ENCODE peak calls at places on chromosomes 6 and 20, in nine cellular contexts. C is AG09309, X is AG04450, E is adrenal gland, A is cardiac muscle cell, Z is hepatocyte, T is bronchial epithelial cell, U is tibial nerve, H is left lung. V is an unnamed sample.

GRCh38 chr6:90294989-90295853 is 1.4 kb downstream of the BACH2 start:
- DNase-seq in C (no peak), X (no peak), E (peak), A (peak), Z (peak), T (peak), U (no peak), H (peak), V (peak)

GRCh38 chr6:8548979-8549378 is 113.6 kb upstream of the SLC35B3 start:
- DNase-seq in C (no peak), X (no peak), E (no peak), A (no peak), Z (no peak), T (no peak), U (no peak), H (no peak), V (no peak)

GRCh38 chr6:99846021-99846420 is 148.0 kb downstream of the MCHR2 start:
- DNase-seq in C (no peak), X (no peak), E (no peak), A (no peak), Z (no peak), T (no peak), U (no peak), H (no peak), V (no peak)

GRCh38 chr6:33851959-33852358 is 48.2 kb upstream of the MLN start:
- DNase-seq in C (no peak), X (no peak), E (no peak), A (peak), Z (peak), T (peak), U (no peak), H (no peak), V (no peak)

GRCh38 chr6:148550569-148550968 is 196.3 kb upstream of the UST start:
- DNase-seq in C (no peak), X (no peak), E (no peak), A (no peak), Z (no peak), T (peak), U (no peak), H (no peak), V (no peak)

GRCh38 chr6:41167173-41167963 is 4.5 kb upstream of the TREM2 start:
- DNase-seq in C (no peak), X (no peak), E (no peak), A (peak), Z (peak), T (peak), U (no peak), H (no peak), V (no peak)

GRCh38 chr6:55713411-55713810 is 134.4 kb upstream of the HMGCLL1 start:
- DNase-seq in C (no peak), X (peak), E (no peak), A (no peak), Z (peak), T (peak), U (no peak), H (no peak), V (no peak)

GRCh38 chr6:33929575-33930288 is 125.9 kb upstream of the MLN start:
- DNase-seq in C (no peak), X (no peak), E (no peak), A (no peak), Z (no peak), T (no peak), U (no peak), H (no peak), V (no peak)

GRCh38 chr6:152207915-152208714 is 400.6 kb downstream of the ESR1 start:
- DNase-seq in C (no peak), X (no peak), E (no peak), A (no peak), Z (no peak), T (no peak), U (no peak), H (no peak), V (no peak)

GRCh38 chr6:152209211-152209610 is 401.7 kb downstream of the ESR1 start:
- DNase-seq in C (no peak), X (no peak), E (no peak), A (no peak), Z (no peak), T (peak), U (no peak), H (no peak), V (no peak)

GRCh38 chr6:152204584-152204983 is 397.1 kb downstream of the ESR1 start:
- DNase-seq in C (no peak), X (no peak), E (no peak), A (no peak), Z (no peak), T (no peak), U (no peak), H (no peak), V (no peak)

GRCh38 chr6:152201134-152201533 is 393.7 kb downstream of the ESR1 start:
- DNase-seq in C (no peak), X (no peak), E (no peak), A (no peak), Z (no peak), T (no peak), U (no peak), H (no peak), V (no peak)

DNA sequence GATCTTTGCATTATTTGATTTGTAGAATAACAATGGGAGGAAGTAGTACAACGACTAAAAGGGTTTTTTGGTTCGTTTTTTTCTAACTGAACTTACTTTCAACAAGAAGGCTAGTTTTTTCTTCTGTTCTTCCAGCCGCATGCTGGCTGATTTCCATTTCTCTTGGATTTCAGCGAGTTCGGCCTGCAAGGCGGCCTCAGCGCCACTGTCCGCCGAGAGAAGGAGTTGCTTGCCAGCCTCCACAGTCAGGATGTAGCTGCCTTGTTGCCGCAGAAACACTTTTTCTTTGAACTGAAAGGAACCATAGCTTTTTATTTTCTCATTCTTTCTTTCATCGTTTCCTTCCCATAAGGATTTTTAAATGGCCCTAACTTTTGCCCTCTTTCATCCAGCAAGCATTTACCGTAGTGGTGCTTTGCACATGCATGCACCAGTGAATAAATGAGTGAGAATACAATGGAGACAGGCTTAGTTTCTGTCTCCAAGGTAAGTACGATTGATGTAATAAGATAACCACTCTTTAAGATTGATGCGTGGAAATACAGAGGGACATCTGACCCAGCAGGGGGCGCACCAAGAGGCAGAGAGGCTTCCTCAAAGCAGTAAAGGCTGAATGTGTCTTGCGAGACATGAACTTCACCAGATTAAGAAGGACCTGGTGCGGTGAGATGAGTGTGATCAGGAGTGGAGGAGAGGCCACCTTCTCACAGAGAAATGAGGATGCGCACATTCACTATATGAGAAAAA is 398.8 kb downstream of the ESR1 start:
- DNase-seq in C (no peak), X (no peak), E (no peak), A (peak), Z (peak), T (peak), U (peak), H (no peak), V (no peak)
- TF ChIP-seq CTCF in C (peak), X (peak), E (no peak), A (peak), Z (peak), T (peak), U (no peak), H (peak), V (peak)

GRCh38 chr6:32108727-32109113 is 418 bp downstream of the TNXB start:
- DNase-seq in C (no peak), X (no peak), E (no peak), A (no peak), Z (peak), T (no peak), U (no peak), H (no peak), V (no peak)
- H3K4me3 ChIP-seq in C (no peak), X (no peak), E (no peak), A (no peak), Z (no peak), T (no peak), U (peak), H (peak), V (peak)

GRCh38 chr6:143061597-143062385 is 1.1 kb downstream of the AIG1 start:
- DNase-seq in C (no peak), X (no peak), E (no peak), A (no peak), Z (peak), T (peak), U (no peak), H (no peak), V (no peak)

GRCh38 chr6:143058987-143059386 is 1.7 kb upstream of the AIG1 start:
- DNase-seq in C (no peak), X (no peak), E (no peak), A (no peak), Z (no peak), T (peak), U (no peak), H (no peak), V (no peak)

GRCh38 chr6:143060806-143061596 is at the start of gene AIG1:
- DNase-seq in C (no peak), X (peak), E (peak), A (no peak), Z (peak), T (peak), U (peak), H (no peak), V (no peak)

GRCh38 chr6:143059616-143060353 is 904 bp upstream of the AIG1 start:
- DNase-seq in C (peak), X (peak), E (no peak), A (no peak), Z (peak), T (peak), U (no peak), H (no peak), V (no peak)

DNA sequence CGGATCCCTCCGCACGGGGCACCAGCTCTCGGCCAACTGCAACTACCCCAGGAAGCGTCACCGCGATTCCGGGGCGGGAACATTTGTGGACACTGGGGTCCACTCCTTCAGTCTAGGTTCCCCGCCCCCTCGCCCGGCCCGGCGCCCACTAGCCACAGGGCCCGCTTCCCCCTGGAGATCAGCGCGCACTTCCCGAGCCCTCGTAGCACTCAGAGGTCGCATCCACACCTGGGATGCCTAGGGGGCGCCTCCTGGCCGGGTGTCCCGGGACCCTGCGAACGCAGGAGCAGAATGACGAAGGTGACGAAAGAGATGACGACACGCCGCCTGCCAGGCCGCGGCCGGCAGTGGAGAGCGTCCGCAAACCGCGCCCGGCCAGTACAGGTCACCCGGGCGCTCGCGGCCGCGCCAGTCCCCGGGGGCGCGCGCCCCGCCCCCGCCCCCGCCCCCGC is 309 bp upstream of the AIG1 start:
- DNase-seq in C (peak), X (peak), E (peak), A (peak), Z (peak), T (peak), U (peak), H (peak), V (peak)
- TF ChIP-seq CTCF in C (peak), X (peak), E (no peak), A (peak), Z (peak), T (peak), U (no peak), H (no peak), V (peak)

GRCh38 chr20:58695084-58695722 is 2.6 kb downstream of the NPEPL1 start:
- DNase-seq in C (no peak), X (no peak), E (no peak), A (peak), Z (no peak), T (no peak), U (no peak), H (no peak), V (no peak)

GRCh38 chr20:58691773-58692578 is 624 bp upstream of the NPEPL1 start:
- DNase-seq in C (no peak), X (no peak), E (peak), A (no peak), Z (no peak), T (peak), U (peak), H (no peak), V (peak)

GRCh38 chr20:58694241-58695083 is 1.9 kb downstream of the NPEPL1 start:
- DNase-seq in C (no peak), X (no peak), E (no peak), A (no peak), Z (no peak), T (no peak), U (no peak), H (no peak), V (no peak)

GRCh38 chr20:58692579-58693225 is at the start of gene NPEPL1:
- DNase-seq in C (no peak), X (no peak), E (peak), A (peak), Z (peak), T (peak), U (no peak), H (peak), V (no peak)

GRCh38 chr20:58693226-58694006 is 816 bp downstream of the NPEPL1 start:
- DNase-seq in C (no peak), X (no peak), E (peak), A (peak), Z (no peak), T (no peak), U (no peak), H (peak), V (no peak)
- H3K4me3 ChIP-seq in C (peak), X (peak), E (no peak), A (no peak), Z (no peak), T (peak), U (peak), H (peak), V (peak)

DNA sequence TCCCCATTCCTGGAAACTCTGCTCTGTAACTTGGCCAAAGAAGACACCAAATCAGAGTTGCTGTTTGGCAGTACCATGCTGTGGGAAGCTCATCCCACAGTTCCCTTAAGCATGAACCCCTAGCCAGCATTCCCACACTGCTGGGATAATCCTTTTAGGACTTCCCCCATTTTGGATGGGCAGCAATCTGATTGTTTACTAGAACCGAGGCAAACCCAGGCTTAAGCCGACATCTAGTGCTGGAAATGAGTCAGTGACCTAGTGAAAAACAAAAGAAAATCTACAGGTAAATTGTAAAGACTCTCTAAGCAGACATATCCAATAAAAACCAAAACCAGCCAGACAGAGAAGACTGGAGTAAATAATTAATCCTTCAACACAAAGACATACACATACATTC is 5.2 kb downstream of the DNAH8 start:
- DNase-seq in C (no peak), X (no peak), E (no peak), A (no peak), Z (no peak), T (peak), U (no peak), H (no peak), V (no peak)
- TF ChIP-seq CTCF in C (peak), X (peak), E (no peak), A (peak), Z (peak), T (no peak), U (no peak), H (no peak), V (no peak)

GRCh38 chr6:17043148-17043522 is 58.7 kb upstream of the STMND1 start:
- DNase-seq in C (no peak), X (no peak), E (no peak), A (no peak), Z (no peak), T (no peak), U (no peak), H (no peak), V (no peak)

GRCh38 chr6:17042422-17043147 is 59.3 kb upstream of the STMND1 start:
- DNase-seq in C (no peak), X (no peak), E (peak), A (peak), Z (peak), T (peak), U (no peak), H (no peak), V (no peak)

DNA sequence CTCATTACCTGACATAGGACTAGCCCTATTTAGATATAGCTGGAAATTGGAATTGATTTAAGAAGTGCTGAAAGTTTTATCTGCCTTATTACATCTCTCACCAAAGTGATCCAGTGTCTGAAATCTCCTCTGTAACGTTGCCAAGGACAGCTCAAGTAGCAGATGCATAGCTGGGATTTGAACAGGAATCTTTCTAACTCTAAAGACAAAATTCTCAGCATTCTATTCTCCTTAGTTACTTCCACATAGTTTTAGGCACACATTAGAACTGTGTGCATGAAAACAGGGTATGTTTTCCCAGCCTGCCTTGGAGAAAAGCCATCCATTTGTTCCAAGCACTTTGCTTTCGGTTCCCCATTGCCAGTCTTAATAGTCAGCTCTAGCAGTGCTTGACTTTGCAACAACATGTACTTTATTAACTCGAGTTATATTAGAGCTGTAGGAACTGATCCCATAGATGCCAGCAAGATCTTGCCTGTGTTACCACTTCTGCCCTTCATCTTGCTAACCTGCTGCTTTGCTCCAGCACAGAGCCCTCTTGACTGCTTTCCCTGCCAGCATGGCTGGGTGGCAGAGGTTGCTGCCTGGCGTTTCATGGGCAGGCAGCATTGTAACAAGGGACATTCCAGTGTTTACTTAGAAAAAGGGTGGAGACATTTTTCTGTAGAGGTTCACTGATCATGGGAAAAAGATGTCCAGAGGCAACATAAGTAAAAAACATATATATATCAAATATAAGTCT is 56.1 kb upstream of the STMND1 start:
- DNase-seq in C (peak), X (no peak), E (no peak), A (peak), Z (no peak), T (no peak), U (no peak), H (no peak), V (no peak)
- H3K4me3 ChIP-seq in C (no peak), X (peak), E (no peak), A (no peak), Z (no peak), T (no peak), U (no peak), H (no peak), V (no peak)

GRCh38 chr6:131597448-131597847 is 24.4 kb downstream of the ARG1 start:
- DNase-seq in C (no peak), X (no peak), E (no peak), A (no peak), Z (peak), T (peak), U (no peak), H (no peak), V (no peak)
- TF ChIP-seq CTCF in C (peak), X (peak), E (peak), A (peak), Z (peak), T (peak), U (no peak), H (no peak), V (no peak)

V was measured in ascending aorta.